ENCODE peak calls at places on chromosomes 7 and 10, in eight cellular contexts. U is heart right ventricle, M is IMR-90, S is K562, L is A549, F is fibroblast of lung, T is cardiac muscle cell, C is endothelial cell of umbilical vein. R is an unnamed sample.

GRCh38 chr7:6271694-6272371 is 591 bp downstream of the CYTH3 start:
- DNase-seq in F (no peak), L (peak; percentile 25), C (peak; percentile 15), T (peak; percentile 35), S (peak; percentile 54), M (no peak), U (peak; percentile 43), R (peak; percentile 35)

GRCh38 chr10:5679606-5680005 is 5.0 kb upstream of the TASOR2 start:
- DNase-seq in F (peak; percentile 39), S (no peak), U (no peak), M (peak; percentile 77), L (no peak), T (no peak), C (no peak), R (no peak)

GRCh38 chr7:98163269-98163668 is 48.0 kb upstream of the BHLHA15 start:
- DNase-seq in T (no peak), F (no peak), U (no peak), M (no peak), S (no peak), L (no peak), C (no peak), R (no peak)

GRCh38 chr7:131076711-131077170 is 250.9 kb upstream of the MKLN1 start:
- DNase-seq in M (peak; percentile 70), F (peak; percentile 65), T (peak; percentile 3), L (no peak), S (no peak), U (no peak), C (no peak), R (no peak)

GRCh38 chr10:124698560-124699470 is 45.4 kb downstream of the FAM53B start:
- DNase-seq in U (no peak), T (no peak), S (no peak), C (no peak), F (no peak), L (no peak), M (no peak), R (no peak)

GRCh38 chr7:155798673-155799439 is 13.4 kb downstream of the SHH start:
- DNase-seq in L (no peak), S (no peak), F (no peak), M (no peak), C (no peak), T (no peak), U (no peak), R (no peak)

GRCh38 chr7:143454091-143454729 is 11.0 kb downstream of the TAS2R60 start:
- DNase-seq in U (no peak), M (no peak), F (peak; percentile 3), L (no peak), S (no peak), C (no peak), T (no peak), R (no peak)

GRCh38 chr7:83105948-83106347 is 56.7 kb downstream of the PCLO start:
- DNase-seq in C (no peak), M (no peak), F (no peak), L (no peak), S (no peak), U (no peak), T (no peak), R (no peak)

GRCh38 chr10:130787821-130788220 is 523.7 kb downstream of the TCERG1L start:
- DNase-seq in F (no peak), T (no peak), C (no peak), M (no peak), S (no peak), U (no peak), L (no peak), R (no peak)

GRCh38 chr7:47474211-47474936 is 107.5 kb downstream of the TNS3 start:
- DNase-seq in F (peak; percentile 36), M (peak; percentile 28), T (no peak), U (no peak), C (no peak), L (no peak), S (no peak), R (no peak)

GRCh38 chr10:44980309-44981171 is 1.9 kb upstream of the DEPP1 start:
- DNase-seq in T (no peak), M (no peak), L (no peak), C (peak; percentile 83), F (peak; percentile 40), S (no peak), U (no peak), R (no peak)

GRCh38 chr7:11192506-11192905 is 218.8 kb downstream of the PHF14 start:
- DNase-seq in M (peak; percentile 4), C (no peak), F (peak; percentile 45), L (no peak), T (no peak), S (no peak), U (no peak), R (no peak)

GRCh38 chr10:15725603-15726002 is 5.9 kb upstream of the ITGA8 start:
- DNase-seq in T (peak; percentile 74), F (peak; percentile 48), C (peak; percentile 49), M (peak; percentile 67), S (peak; percentile 55), U (no peak), L (peak; percentile 44), R (peak; percentile 29)

GRCh38 chr10:52442576-52442975 is 128.5 kb downstream of the DKK1 start:
- DNase-seq in S (no peak), M (peak; percentile 75), C (peak; percentile 38), L (no peak), T (no peak), F (peak; percentile 68), U (no peak), R (no peak)

GRCh38 chr10:68499544-68499943 is 27.8 kb upstream of the DNA2 start:
- DNase-seq in S (no peak), U (no peak), L (no peak), C (no peak), M (no peak), F (no peak), T (no peak), R (no peak)

GRCh38 chr10:14688606-14689005 is 86.1 kb downstream of the FAM107B start:
- DNase-seq in M (peak; percentile 89), F (peak; percentile 85), U (no peak), T (peak; percentile 8), L (no peak), C (no peak), S (no peak), R (no peak)

GRCh38 chr7:73880755-73881328 is 19.9 kb downstream of the TMEM270 start:
- DNase-seq in S (no peak), T (no peak), U (no peak), C (no peak), F (no peak), M (no peak), L (no peak), R (no peak)

GRCh38 chr7:132216847-132217246 is 359.4 kb downstream of the PLXNA4 start:
- DNase-seq in F (no peak), L (no peak), M (no peak), T (no peak), S (no peak), U (no peak), C (no peak), R (no peak)

GRCh38 chr7:132214452-132214851 is 361.8 kb downstream of the PLXNA4 start:
- DNase-seq in L (no peak), U (no peak), S (no peak), M (no peak), T (no peak), F (no peak), C (no peak), R (no peak)

GRCh38 chr7:132221356-132221755 is 354.9 kb downstream of the PLXNA4 start:
- DNase-seq in F (peak; percentile 3), S (no peak), M (no peak), C (no peak), L (no peak), T (no peak), U (no peak), R (no peak)

GRCh38 chr7:132220060-132220459 is 356.2 kb downstream of the PLXNA4 start:
- DNase-seq in M (no peak), T (no peak), U (no peak), S (no peak), F (no peak), L (no peak), C (no peak), R (no peak)

DNA sequence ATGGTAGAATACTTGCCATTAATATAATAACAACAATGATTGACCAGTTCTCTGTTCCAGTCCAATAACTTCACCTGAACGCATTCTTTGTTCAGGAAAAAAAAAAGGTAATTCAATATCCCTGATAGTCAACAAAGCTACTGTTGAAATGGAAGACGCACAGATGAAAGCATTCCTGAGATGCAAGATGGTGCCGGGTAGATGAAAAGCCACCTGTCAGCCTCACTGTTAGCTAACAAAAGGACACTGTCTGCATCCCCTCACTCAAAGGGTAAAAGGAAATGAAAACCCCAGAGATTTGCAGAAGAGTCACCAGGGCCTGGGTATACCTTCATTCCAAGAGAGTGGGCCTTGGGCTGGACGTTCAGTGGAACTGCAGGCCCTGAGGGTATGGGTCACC is 357.4 kb downstream of the PLXNA4 start:
- DNase-seq in T (no peak), F (no peak), L (no peak), S (no peak), C (no peak), U (no peak), M (no peak), R (no peak)
- H3K4me3 ChIP-seq in T (no peak overlapping the region), F (no peak overlapping the region), L (no peak overlapping the region), S (no peak overlapping the region), C (no peak overlapping the region), U (no peak overlapping the region), M (no peak overlapping the region), R (no peak overlapping the region)

GRCh38 chr10:22631646-22632278 is 82.6 kb downstream of the PIP4K2A start:
- DNase-seq in S (peak; percentile 42), U (no peak), F (peak; percentile 57), L (no peak), M (peak; percentile 50), T (no peak), C (peak; percentile 81), R (no peak)
- H3K27ac ChIP-seq in S (peak overlapping the region; percentile 89), U (peak overlapping the region; percentile 85), F (no peak overlapping the region), L (no peak overlapping the region), M (no peak overlapping the region), T (no peak overlapping the region), C (peak overlapping the region; percentile 78), R (no peak overlapping the region)

DNA sequence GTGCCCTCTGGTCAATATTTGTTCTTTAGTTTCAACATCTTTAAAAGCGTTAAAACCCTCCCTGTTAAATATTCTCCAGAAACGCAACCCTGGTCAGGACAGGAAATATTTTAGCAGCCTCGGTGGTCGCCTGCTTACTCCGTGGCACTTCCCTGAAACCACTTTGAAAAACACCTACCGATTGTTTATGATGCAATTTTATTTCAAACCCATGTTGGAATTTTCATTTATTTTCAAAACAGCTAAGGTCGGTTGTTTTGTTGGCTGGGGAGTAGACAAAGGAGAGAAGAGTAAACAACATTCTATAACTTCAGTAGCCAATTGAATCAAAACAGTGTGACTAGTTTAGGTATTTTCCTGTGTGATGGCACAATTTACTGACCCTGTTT is 733 bp upstream of the RBP4 start:
- DNase-seq in L (no peak), M (no peak), S (no peak), C (no peak), T (no peak), U (no peak), F (no peak), R (no peak)
- H3K4me1 ChIP-seq in L (peaks cover 33% of the 10 kb centered on the region), M (peaks cover 1% of the 10 kb centered on the region), S (no peaks in the 10 kb centered on the region), C (no peaks in the 10 kb centered on the region), T (no peaks in the 10 kb centered on the region), U (no peaks in the 10 kb centered on the region), F (no peaks in the 10 kb centered on the region), R (no peaks in the 10 kb centered on the region)

DNA sequence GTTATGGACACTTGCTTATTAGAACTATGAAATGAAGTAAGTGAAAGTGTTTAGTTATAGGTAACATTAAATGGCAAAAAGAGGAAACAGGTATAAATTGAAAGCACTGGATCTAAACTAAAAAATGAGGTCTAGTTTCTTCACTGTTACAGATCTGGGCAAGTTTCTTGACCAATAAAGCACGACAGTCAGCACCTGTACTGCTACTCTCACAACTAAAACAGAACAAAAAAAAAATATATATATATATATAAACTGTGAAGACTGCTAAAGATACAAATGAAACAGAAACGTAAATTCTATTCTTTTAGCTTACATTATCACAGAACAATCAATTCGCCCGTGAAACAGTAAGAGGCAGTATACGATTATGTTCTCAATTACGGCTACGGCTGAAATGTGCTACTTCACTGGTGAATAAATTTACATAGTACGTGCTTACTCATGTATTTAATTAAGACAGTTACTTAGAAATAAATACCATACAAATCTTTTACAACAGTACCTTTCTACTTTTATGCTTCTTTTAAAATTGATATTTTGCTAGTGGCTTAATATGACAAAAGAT is 4.2 kb downstream of the AHR start:
- DNase-seq in C (peak; percentile 87), U (no peak), S (no peak), L (no peak), M (peak; percentile 18), F (peak; percentile 30), T (no peak), R (no peak)
- H3K4me3 ChIP-seq in C (peak overlapping the region; percentile 22), U (no peak overlapping the region), S (no peak overlapping the region), L (no peak overlapping the region), M (no peak overlapping the region), F (no peak overlapping the region), T (no peak overlapping the region), R (no peak overlapping the region)

R was measured in testis.